ENCODE peak calls at places on chromosomes 13 and 19, in nine cellular contexts. Z is pancreas, H is astrocyte, M is breast epithelium, Q is esophagus squamous epithelium, J is astrocyte of the spinal cord, P is bronchial epithelial cell, F is cardiac fibroblast, V is A673. T is an unnamed sample.

GRCh38 chr13:24097064-24097463 is 63.5 kb upstream of the SPATA13 start:
- DNase-seq in Q (no peak), P (peak; percentile 30), V (peak; percentile 52), H (no peak), Z (no peak), M (no peak), F (peak; percentile 49), J (peak; percentile 41), T (no peak)

GRCh38 chr13:48132961-48133360 is 38.1 kb upstream of the MED4 start:
- DNase-seq in J (no peak), H (no peak), P (no peak), F (no peak), Q (no peak), Z (no peak), V (no peak), M (no peak), T (no peak)

GRCh38 chr13:113005076-113005865 is 36.3 kb downstream of the MCF2L start:
- DNase-seq in V (no peak), M (no peak), J (no peak), F (no peak), P (no peak), Z (no peak), H (no peak), Q (no peak), T (no peak)

GRCh38 chr13:36612242-36612641 is 61.6 kb upstream of the SERTM1 start:
- DNase-seq in H (no peak), P (no peak), V (no peak), J (no peak), Z (no peak), F (no peak), Q (no peak), M (no peak), T (no peak)

GRCh38 chr19:38899447-38900219 is at the start of the genes NFKBIB and SIRT2:
- DNase-seq in J (peak; percentile 100), M (peak; percentile 99), P (peak; percentile 99), Z (peak; percentile 100), V (peak; percentile 100), Q (peak; percentile 100), F (peak; percentile 99), H (peak; percentile 99), T (peak; percentile 99)

GRCh38 chr19:11736696-11737095 is 2.0 kb downstream of the ZNF823 start:
- DNase-seq in Q (no peak), H (no peak), F (peak; percentile 36), J (peak; percentile 8), Z (peak; percentile 22), P (peak; percentile 18), M (no peak), V (peak; percentile 96), T (no peak)

GRCh38 chr19:3369337-3370213 is 3.2 kb downstream of the NFIC start:
- DNase-seq in P (no peak), V (peak; percentile 71), Q (no peak), H (no peak), F (no peak), M (no peak), Z (no peak), J (peak; percentile 73), T (no peak)

GRCh38 chr19:48755787-48756674 is 707 bp downstream of the FGF21 start:
- DNase-seq in Q (no peak), Z (no peak), P (no peak), J (no peak), V (no peak), H (no peak), M (no peak), F (no peak), T (no peak)

DNA sequence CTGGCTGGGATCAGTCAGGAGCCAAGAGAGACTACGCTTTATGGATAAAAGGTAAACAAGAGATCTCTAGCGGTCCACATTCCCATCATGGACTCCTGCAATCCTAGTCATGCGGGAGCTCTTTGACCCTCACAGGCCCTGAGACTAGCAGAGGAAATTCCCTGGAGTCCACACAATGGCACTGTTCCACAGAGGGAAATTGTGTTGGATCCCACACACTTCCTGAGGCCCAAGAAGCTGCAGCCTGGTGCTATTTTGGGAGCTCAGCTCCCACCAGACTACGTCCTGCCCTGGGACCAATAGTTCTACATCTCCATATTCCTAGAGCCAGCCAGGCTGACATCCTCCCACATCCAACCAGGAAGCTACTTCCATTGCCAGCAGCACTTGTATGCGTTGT is 2358.4 kb downstream of the PCDH9 start:
- DNase-seq in F (peak; percentile 31), J (no peak), H (no peak), Z (no peak), P (no peak), V (no peak), M (no peak), Q (no peak), T (no peak)
- TF ChIP-seq CTCF in F (no peak), J (no peak), H (no peak), Z (no peak), P (no peak), V (no peak), M (no peak), Q (no peak), T (no peak)

GRCh38 chr19:1824252-1824622 is 12.2 kb upstream of the ATP8B3 start:
- DNase-seq in J (no peak), Q (no peak), H (no peak), F (no peak), V (no peak), Z (no peak), P (no peak), M (no peak), T (no peak)
- H3K4me3 ChIP-seq in J (no peak overlapping the region), Q (no peak overlapping the region), H (no peak overlapping the region), F (no peak overlapping the region), V (no peak overlapping the region), Z (no peak overlapping the region), P (no peak overlapping the region), M (no peak overlapping the region), T (no peak overlapping the region)

GRCh38 chr19:9323557-9323918 is 441 bp upstream of the ZNF559 start:
- DNase-seq in P (peak; percentile 69), V (peak; percentile 81), M (no peak), Q (no peak), H (peak; percentile 80), Z (peak; percentile 58), J (peak; percentile 89), F (peak; percentile 90), T (peak; percentile 80)

GRCh38 chr19:9321338-9321737 is 2.6 kb upstream of the ZNF559 start:
- DNase-seq in F (no peak), P (no peak), M (no peak), H (no peak), Z (no peak), J (no peak), Q (no peak), V (no peak), T (no peak)

GRCh38 chr19:9324584-9324962 is 594 bp downstream of the ZNF559 start:
- DNase-seq in P (no peak), V (no peak), M (no peak), F (no peak), H (no peak), J (no peak), Q (no peak), Z (no peak), T (no peak)

GRCh38 chr19:9329999-9330398 is 6.0 kb downstream of the ZNF559 start:
- DNase-seq in J (no peak), P (no peak), V (no peak), Z (no peak), M (no peak), H (no peak), F (no peak), Q (no peak), T (no peak)

DNA sequence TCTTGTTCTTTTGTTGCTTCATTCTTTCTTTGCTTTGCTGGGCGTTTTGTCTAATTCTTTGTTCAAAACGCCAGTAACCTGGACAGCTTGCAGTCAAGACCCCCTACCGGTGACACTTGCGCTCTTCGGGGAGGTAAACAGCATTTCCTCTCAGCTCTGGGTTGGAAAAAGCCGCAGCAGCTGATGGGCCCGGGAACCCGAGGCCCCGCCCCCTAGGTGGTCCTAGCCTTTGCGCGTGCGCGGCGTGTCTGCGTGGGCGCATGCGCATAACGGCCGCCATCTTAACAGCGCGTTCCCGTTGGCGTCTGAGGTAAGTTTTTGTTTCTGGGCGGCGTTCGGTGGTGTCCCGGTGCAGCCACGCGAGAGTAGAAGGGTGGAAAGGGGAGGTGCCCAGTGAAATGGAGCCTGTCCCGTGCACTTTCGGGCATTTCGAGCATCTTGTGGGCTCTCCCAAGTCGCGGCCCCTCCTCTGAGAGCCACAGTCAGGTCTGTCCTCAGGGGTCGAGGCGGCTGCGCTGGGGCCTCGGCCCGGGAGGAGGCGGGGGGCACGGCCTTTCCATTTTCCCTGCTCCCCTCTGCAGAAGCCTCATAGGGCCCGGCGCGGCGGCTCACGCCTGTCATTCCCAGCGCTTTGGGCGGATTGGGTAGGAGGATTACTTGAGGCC is at the start of gene ZNF559:
- DNase-seq in V (peak; percentile 96), Z (peak; percentile 89), M (peak; percentile 94), J (peak; percentile 97), F (peak; percentile 97), H (peak; percentile 91), P (peak; percentile 86), Q (peak; percentile 68), T (peak; percentile 90)
- TF ChIP-seq CTCF in V (peak; percentile 43), Z (no peak), M (peak; percentile 32), J (peak; percentile 27), F (peak; percentile 31), H (peak; percentile 30), P (peak; percentile 29), Q (no peak), T (peak; percentile 9)

GRCh38 chr19:29625316-29625715 is 19.2 kb downstream of the POP4 start:
- DNase-seq in V (no peak), J (no peak), P (no peak), H (no peak), M (no peak), Q (no peak), Z (peak; percentile 32), F (no peak), T (no peak)

GRCh38 chr19:29620931-29621351 is 14.9 kb downstream of the POP4 start:
- DNase-seq in Q (no peak), J (no peak), V (no peak), Z (no peak), F (no peak), H (no peak), M (no peak), P (no peak), T (no peak)

GRCh38 chr19:29624489-29625210 is 18.6 kb downstream of the POP4 start:
- DNase-seq in H (no peak), V (peak; percentile 12), P (no peak), J (no peak), F (no peak), Z (no peak), Q (no peak), M (no peak), T (no peak)

GRCh38 chr19:29623726-29624488 is 17.8 kb downstream of the POP4 start:
- DNase-seq in V (no peak), J (no peak), P (no peak), Q (no peak), F (no peak), Z (no peak), H (no peak), M (no peak), T (no peak)

GRCh38 chr19:29622191-29623070 is 16.3 kb downstream of the POP4 start:
- DNase-seq in P (peak; percentile 9), Q (no peak), M (no peak), Z (no peak), F (no peak), H (no peak), J (peak; percentile 10), V (no peak), T (peak; percentile 6)
- H3K4me3 ChIP-seq in P (no peak overlapping the region), Q (no peak overlapping the region), M (no peak overlapping the region), Z (no peak overlapping the region), F (no peak overlapping the region), H (no peak overlapping the region), J (no peak overlapping the region), V (no peak overlapping the region), T (no peak overlapping the region)